ENCODE peak calls at places on chromosomes 3 and 15, in eight cellular contexts. K is H54, Z is A549, U is sigmoid colon, Y is lower leg skin, M is uterus, O is heart left ventricle, Q is adrenal gland. G is an unnamed sample.

GRCh38 chr3:28317438-28318022 is 31.0 kb upstream of the ZCWPW2 start:
- DNase-seq in K (no peak), Z (peak), U (no peak), Y (no peak), M (no peak), O (no peak), Q (peak), G (peak)

GRCh38 chr3:175648939-175649338 is 789.8 kb downstream of the NAALADL2 start:
- DNase-seq in K (no peak), Z (no peak), U (no peak), Y (no peak), M (no peak), O (no peak), Q (no peak), G (no peak)

GRCh38 chr15:68316061-68316804 is 38.7 kb downstream of the FEM1B start:
- DNase-seq in K (no peak), Z (peak), U (peak), Y (peak), M (peak), O (peak), Q (peak), G (no peak)

GRCh38 chr3:36494461-36495109 is 114.3 kb downstream of the STAC start:
- DNase-seq in K (no peak), Z (peak), U (peak), Y (peak), M (no peak), O (no peak), Q (peak), G (no peak)

GRCh38 chr15:42498212-42499038 is 3.0 kb downstream of the SNAP23 start:
- DNase-seq in K (no peak), Z (no peak), U (no peak), Y (no peak), M (no peak), O (no peak), Q (no peak), G (peak)

GRCh38 chr3:52777959-52778805 is 783 bp downstream of the ITIH1 start:
- DNase-seq in K (no peak), Z (no peak), U (peak), Y (peak), M (no peak), O (no peak), Q (no peak), G (no peak)

GRCh38 chr3:170494766-170495165 is 76.1 kb downstream of the CLDN11 start:
- DNase-seq in K (no peak), Z (no peak), U (no peak), Y (no peak), M (peak), O (no peak), Q (no peak), G (no peak)

GRCh38 chr3:140251678-140252077 is 316.7 kb downstream of the CLSTN2 start:
- DNase-seq in K (no peak), Z (no peak), U (no peak), Y (no peak), M (no peak), O (no peak), Q (no peak), G (no peak)

GRCh38 chr3:189148090-189148507 is 23.7 kb upstream of the TPRG1 start:
- DNase-seq in K (peak), Z (peak), U (peak), Y (peak), M (peak), O (no peak), Q (peak), G (peak)

GRCh38 chr3:156677120-156677479 is 2.7 kb downstream of the TIPARP start:
- DNase-seq in K (no peak), Z (no peak), U (no peak), Y (no peak), M (no peak), O (no peak), Q (no peak), G (no peak)

GRCh38 chr15:40787344-40787841 is 17.6 kb downstream of the C15orf62 start:
- DNase-seq in K (no peak), Z (no peak), U (peak), Y (no peak), M (no peak), O (no peak), Q (no peak), G (no peak)

GRCh38 chr3:193762657-193763056 is 169.6 kb downstream of the OPA1 start:
- DNase-seq in K (no peak), Z (no peak), U (no peak), Y (no peak), M (no peak), O (no peak), Q (no peak), G (no peak)

GRCh38 chr3:106092792-106093191 is 224.0 kb upstream of the CBLB start:
- DNase-seq in K (no peak), Z (no peak), U (no peak), Y (no peak), M (no peak), O (no peak), Q (no peak), G (no peak)

GRCh38 chr3:9226326-9226725 is 23.1 kb downstream of the SRGAP3 start:
- DNase-seq in K (no peak), Z (no peak), U (no peak), Y (no peak), M (peak), O (no peak), Q (peak), G (peak)

GRCh38 chr3:71067977-71068376 is 515.6 kb downstream of the FOXP1 start:
- DNase-seq in K (no peak), Z (no peak), U (no peak), Y (no peak), M (no peak), O (no peak), Q (no peak), G (no peak)

GRCh38 chr3:66039590-66039887 is 821 bp upstream of the MAGI1 start:
- DNase-seq in K (peak), Z (peak), U (peak), Y (no peak), M (peak), O (peak), Q (peak), G (peak)

GRCh38 chr15:42721016-42721415 is 15.9 kb downstream of the CDAN1 start:
- DNase-seq in K (no peak), Z (no peak), U (no peak), Y (no peak), M (no peak), O (no peak), Q (no peak), G (no peak)

GRCh38 chr15:61983087-61983486 is 77.2 kb downstream of the VPS13C start:
- DNase-seq in K (no peak), Z (no peak), U (no peak), Y (no peak), M (no peak), O (no peak), Q (no peak), G (no peak)

GRCh38 chr15:39579487-39580116 is 1.3 kb upstream of the THBS1 start:
- DNase-seq in K (peak), Z (peak), U (peak), Y (peak), M (peak), O (peak), Q (peak), G (no peak)

GRCh38 chr3:182651461-182651860 is 141.8 kb upstream of the ATP11B start:
- DNase-seq in K (no peak), Z (no peak), U (no peak), Y (no peak), M (no peak), O (no peak), Q (no peak), G (no peak)

GRCh38 chr3:149830902-149831301 is 17.9 kb downstream of the RNF13 start:
- DNase-seq in K (no peak), Z (peak), U (no peak), Y (no peak), M (no peak), O (no peak), Q (no peak), G (peak)

GRCh38 chr3:129419476-129419875 is 9.0 kb downstream of the EFCAB12 start:
- DNase-seq in K (no peak), Z (no peak), U (no peak), Y (peak), M (no peak), O (no peak), Q (no peak), G (no peak)

GRCh38 chr3:127825764-127826163 is 3.4 kb upstream of the MGLL start:
- DNase-seq in K (no peak), Z (no peak), U (no peak), Y (no peak), M (no peak), O (no peak), Q (no peak), G (no peak)

GRCh38 chr3:27623085-27623753 is 98.9 kb downstream of the EOMES start:
- DNase-seq in K (no peak), Z (peak), U (no peak), Y (no peak), M (peak), O (no peak), Q (no peak), G (no peak)

GRCh38 chr3:100603449-100603848 is 6.0 kb upstream of the ADGRG7 start:
- DNase-seq in K (no peak), Z (peak), U (no peak), Y (no peak), M (no peak), O (no peak), Q (no peak), G (peak)

GRCh38 chr3:187291512-187292132 is at the start of gene MASP1:
- DNase-seq in K (no peak), Z (no peak), U (no peak), Y (no peak), M (peak), O (no peak), Q (no peak), G (no peak)

GRCh38 chr3:111332488-111333095 is 209.4 kb upstream of the CD96 start:
- DNase-seq in K (no peak), Z (no peak), U (no peak), Y (no peak), M (no peak), O (no peak), Q (no peak), G (no peak)

GRCh38 chr3:30779686-30780287 is 114.7 kb downstream of the GADL1 start:
- DNase-seq in K (no peak), Z (peak), U (no peak), Y (no peak), M (no peak), O (no peak), Q (no peak), G (peak)

GRCh38 chr3:55059027-55059629 is 131.3 kb upstream of the LRTM1 start:
- DNase-seq in K (no peak), Z (no peak), U (no peak), Y (no peak), M (no peak), O (no peak), Q (no peak), G (no peak)

GRCh38 chr3:14547693-14548092 is 7.6 kb upstream of the GRIP2 start:
- DNase-seq in K (no peak), Z (no peak), U (no peak), Y (no peak), M (no peak), O (no peak), Q (no peak), G (no peak)

GRCh38 chr3:175075269-175075668 is 216.1 kb downstream of the NAALADL2 start:
- DNase-seq in K (no peak), Z (no peak), U (no peak), Y (no peak), M (no peak), O (no peak), Q (no peak), G (no peak)

GRCh38 chr15:78983146-78983918 is 38.5 kb upstream of the CTSH start:
- DNase-seq in K (no peak), Z (no peak), U (no peak), Y (no peak), M (no peak), O (no peak), Q (no peak), G (no peak)

GRCh38 chr15:88378259-88378658 is 88.9 kb downstream of the MRPL46 start:
- DNase-seq in K (no peak), Z (no peak), U (no peak), Y (no peak), M (no peak), O (no peak), Q (no peak), G (no peak)

GRCh38 chr3:46375814-46376213 is 5.1 kb downstream of the CCR5 start:
- DNase-seq in K (no peak), Z (no peak), U (no peak), Y (no peak), M (no peak), O (no peak), Q (no peak), G (no peak)

GRCh38 chr3:18652781-18653180 is 227.6 kb upstream of the SATB1 start:
- DNase-seq in K (no peak), Z (no peak), U (no peak), Y (no peak), M (no peak), O (no peak), Q (no peak), G (no peak)

GRCh38 chr3:68876112-68876713 is 56.1 kb downstream of the TAFA4 start:
- DNase-seq in K (no peak), Z (peak), U (no peak), Y (no peak), M (peak), O (no peak), Q (peak), G (peak)

DNA sequence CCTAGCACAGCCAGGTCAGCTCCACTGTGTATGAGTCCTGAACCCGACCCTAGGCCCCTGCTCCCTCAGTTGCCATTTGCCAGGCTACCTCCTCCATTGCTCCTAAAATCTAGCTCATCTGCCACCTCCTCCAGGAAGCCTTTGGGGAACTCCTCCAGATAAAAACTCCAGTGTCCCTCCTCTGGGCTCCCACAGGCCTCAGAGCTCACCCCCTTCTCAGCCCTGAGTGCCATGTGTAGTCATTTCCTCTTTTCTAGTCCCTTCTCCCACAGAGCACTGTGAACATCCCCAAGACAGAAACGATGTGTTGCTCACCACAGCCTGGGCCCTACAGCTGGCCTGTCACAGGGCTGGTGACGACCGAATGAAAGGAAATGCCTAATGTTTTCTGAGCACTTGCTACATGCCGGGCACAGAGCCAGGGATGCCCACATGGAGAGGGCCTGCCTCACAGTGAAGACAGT is 61.0 kb downstream of the IQSEC1 start:
- DNase-seq in K (peak), Z (no peak), U (peak), Y (peak), M (no peak), O (peak), Q (peak), G (peak)
- TF ChIP-seq POLR2A in K (no peak), Z (no peak), U (no peak), Y (no peak), M (no peak), O (no peak), Q (no peak), G (peak)

GRCh38 chr3:179562467-179563297 is at the start of gene ACTL6A:
- DNase-seq in K (peak), Z (peak), U (peak), Y (peak), M (peak), O (peak), Q (peak), G (peak)
- TF ChIP-seq POLR2A in K (peak), Z (peak), U (peak), Y (no peak), M (peak), O (peak), Q (no peak), G (peak)

DNA sequence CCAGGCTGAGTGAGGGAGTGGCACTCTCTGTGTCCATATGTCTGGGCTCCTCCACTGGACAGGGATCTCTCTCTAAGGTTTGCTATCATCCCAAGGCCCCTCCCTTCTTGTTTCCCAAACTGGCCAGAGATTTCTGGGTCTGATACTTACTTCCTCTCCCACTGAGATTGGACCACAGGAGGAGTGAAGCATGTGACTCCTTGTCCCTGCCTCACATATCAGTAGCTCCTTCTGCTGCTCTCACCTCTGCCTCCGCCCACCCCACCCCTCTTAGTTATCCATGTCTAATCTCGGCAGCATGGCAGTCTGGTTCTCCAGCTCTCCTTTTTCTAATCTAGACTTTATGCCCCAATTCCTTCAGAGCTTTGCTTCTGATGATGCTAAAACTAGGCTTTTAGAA is 223.1 kb downstream of the RPLP1 start:
- DNase-seq in K (no peak), Z (no peak), U (no peak), Y (no peak), M (no peak), O (no peak), Q (no peak), G (peak)
- TF ChIP-seq POLR2A in K (no peak), Z (no peak), U (no peak), Y (no peak), M (no peak), O (no peak), Q (no peak), G (no peak)

GRCh38 chr15:74579001-74579400 is 36.6 kb upstream of the CLK3 start:
- DNase-seq in K (no peak), Z (no peak), U (no peak), Y (peak), M (no peak), O (no peak), Q (no peak), G (no peak)

GRCh38 chr15:74584204-74584603 is 31.4 kb upstream of the CLK3 start:
- DNase-seq in K (no peak), Z (no peak), U (no peak), Y (no peak), M (no peak), O (no peak), Q (no peak), G (no peak)

GRCh38 chr15:74578496-74578994 is 37.1 kb upstream of the CLK3 start:
- DNase-seq in K (no peak), Z (no peak), U (no peak), Y (no peak), M (no peak), O (no peak), Q (no peak), G (no peak)

GRCh38 chr15:74584779-74585178 is 30.9 kb upstream of the CLK3 start:
- DNase-seq in K (no peak), Z (no peak), U (no peak), Y (no peak), M (no peak), O (no peak), Q (no peak), G (peak)

DNA sequence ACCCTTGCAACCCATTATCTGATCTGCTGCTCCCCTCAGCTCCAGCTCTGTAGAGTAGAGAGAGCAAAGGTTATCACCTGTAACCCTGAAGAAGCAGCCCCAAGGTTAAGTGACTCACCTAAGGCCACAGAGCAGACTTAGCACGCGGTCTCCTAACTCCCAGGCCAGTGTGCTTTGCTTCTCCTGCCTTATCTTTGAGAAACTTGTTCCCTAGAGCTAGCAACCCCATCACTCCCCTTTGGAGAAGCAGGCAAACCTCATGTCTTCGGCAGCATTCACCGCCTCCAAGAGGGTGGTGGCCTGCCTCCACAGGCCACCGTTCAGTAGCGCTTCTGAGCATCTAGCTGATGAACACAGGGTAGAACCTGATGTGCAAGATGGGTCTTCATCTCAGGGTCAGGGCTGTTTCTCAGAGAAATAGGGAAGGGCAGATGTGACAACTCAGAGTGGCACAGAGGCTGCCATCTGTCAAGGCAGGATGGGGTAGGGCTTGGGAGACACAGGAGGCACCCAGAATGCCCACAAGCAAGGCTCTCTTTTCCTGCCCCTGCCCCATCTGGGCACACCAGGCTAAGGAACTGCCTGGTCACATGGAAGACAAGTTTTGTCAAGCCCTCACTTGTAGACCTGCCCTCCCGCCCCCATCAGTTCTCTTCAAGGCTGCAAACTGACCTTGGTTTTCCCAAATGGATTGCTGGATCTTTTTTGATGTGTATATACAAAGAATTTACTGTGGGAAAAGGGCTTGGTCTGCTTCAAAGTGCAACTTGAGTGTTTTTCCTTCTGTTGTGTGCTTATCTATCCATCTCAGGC is 34.9 kb upstream of the CLK3 start:
- DNase-seq in K (no peak), Z (no peak), U (no peak), Y (peak), M (no peak), O (no peak), Q (no peak), G (no peak)
- TF ChIP-seq POLR2A in K (no peak), Z (no peak), U (no peak), Y (no peak), M (no peak), O (no peak), Q (no peak), G (no peak)

GRCh38 chr3:143001369-143002082 is at the start of gene U2SURP:
- DNase-seq in K (peak), Z (peak), U (peak), Y (peak), M (peak), O (peak), Q (peak), G (peak)
- TF ChIP-seq POLR2A in K (peak), Z (peak), U (peak), Y (no peak), M (peak), O (peak), Q (peak), G (peak)

DNA sequence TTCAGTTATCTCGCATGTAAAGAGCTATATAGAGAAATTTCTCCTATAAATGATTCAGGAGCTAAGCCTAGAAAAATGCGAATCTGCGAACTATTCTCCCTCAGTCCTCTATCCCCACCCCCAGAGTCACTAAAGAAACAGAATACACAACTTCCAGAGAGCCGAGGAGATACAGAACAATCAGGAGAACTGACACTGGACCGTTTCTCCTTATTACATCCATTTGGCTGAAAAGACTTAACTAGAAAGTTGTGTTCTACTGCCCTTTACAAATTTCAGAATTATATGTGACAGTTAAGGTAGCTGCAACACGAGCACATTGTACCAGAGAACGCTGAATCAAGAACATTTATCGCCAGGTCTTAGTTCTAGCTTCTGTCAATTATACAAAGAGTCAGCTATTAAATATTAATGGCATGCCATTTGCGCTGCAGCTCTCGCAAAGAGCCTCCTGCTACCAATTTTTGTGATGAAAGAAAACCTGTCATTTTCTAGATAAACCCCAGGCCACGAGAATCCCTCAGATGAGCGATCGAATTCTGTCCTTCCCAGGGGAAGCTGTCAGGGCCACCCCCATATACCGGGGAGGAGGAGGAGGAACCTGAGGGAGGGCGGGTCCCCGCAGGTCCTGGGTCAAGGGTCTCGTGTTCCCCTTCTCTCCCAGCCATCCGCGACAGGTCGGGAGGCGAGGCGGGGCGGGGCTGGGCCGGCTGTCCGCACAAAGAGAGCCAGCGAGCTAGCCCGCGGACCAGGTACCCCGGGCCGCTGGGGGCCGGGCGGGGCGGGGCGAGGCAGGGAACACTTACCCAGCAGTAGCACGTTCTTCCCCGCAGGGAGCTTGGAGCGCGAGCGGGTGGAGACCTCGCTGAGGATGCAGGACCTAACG is 875 bp downstream of the DYNC1LI1 start:
- DNase-seq in K (peak), Z (peak), U (peak), Y (peak), M (peak), O (peak), Q (peak), G (peak)
- TF ChIP-seq POLR2A in K (peak), Z (no peak), U (no peak), Y (no peak), M (no peak), O (no peak), Q (no peak), G (no peak)

G was measured in erythroblast.